ENCODE peak calls at places on chromosomes 1 and 21, in eight cellular contexts. One of them, this sample, is unnamed.

GRCh38 chr1:52455686-52456085 is 51.3 kb downstream of the PRPF38A start:
- DNase-seq in esophagus squamous epithelium: no peak
- DNase-seq in heart left ventricle: no peak
- DNase-seq in ovary: no peak
- DNase-seq in tibial nerve: no peak
- DNase-seq in uterus: no peak
- DNase-seq in endothelial cell of umbilical vein: no peak
- DNase-seq in breast epithelium: no peak
- DNase-seq in this sample: no peak

GRCh38 chr1:111139234-111139955 is 498 bp downstream of the DRAM2 start:
- DNase-seq in tibial nerve: peak
- DNase-seq in endothelial cell of umbilical vein: peak
- DNase-seq in uterus: no peak
- DNase-seq in heart left ventricle: peak
- DNase-seq in esophagus squamous epithelium: no peak
- DNase-seq in breast epithelium: no peak
- DNase-seq in ovary: no peak
- DNase-seq in this sample: peak

GRCh38 chr1:216330262-216330661 is 93.0 kb downstream of the USH2A start:
- DNase-seq in endothelial cell of umbilical vein: no peak
- DNase-seq in heart left ventricle: no peak
- DNase-seq in esophagus squamous epithelium: no peak
- DNase-seq in uterus: no peak
- DNase-seq in ovary: no peak
- DNase-seq in breast epithelium: no peak
- DNase-seq in tibial nerve: no peak
- DNase-seq in this sample: no peak

GRCh38 chr1:231527586-231528174 is 789 bp upstream of the TSNAX start:
- DNase-seq in ovary: no peak
- DNase-seq in heart left ventricle: no peak
- DNase-seq in tibial nerve: peak
- DNase-seq in breast epithelium: no peak
- DNase-seq in uterus: no peak
- DNase-seq in esophagus squamous epithelium: no peak
- DNase-seq in endothelial cell of umbilical vein: no peak
- DNase-seq in this sample: no peak

GRCh38 chr1:50979964-50980363 is 9.9 kb downstream of the CDKN2C start:
- DNase-seq in tibial nerve: no peak
- DNase-seq in endothelial cell of umbilical vein: no peak
- DNase-seq in esophagus squamous epithelium: no peak
- DNase-seq in breast epithelium: no peak
- DNase-seq in heart left ventricle: no peak
- DNase-seq in uterus: no peak
- DNase-seq in ovary: no peak
- DNase-seq in this sample: no peak

GRCh38 chr1:6171546-6172124 is 8.5 kb downstream of the CHD5 start:
- DNase-seq in breast epithelium: no peak
- DNase-seq in uterus: no peak
- DNase-seq in ovary: no peak
- DNase-seq in heart left ventricle: no peak
- DNase-seq in endothelial cell of umbilical vein: peak
- DNase-seq in tibial nerve: no peak
- DNase-seq in esophagus squamous epithelium: no peak
- DNase-seq in this sample: no peak

GRCh38 chr1:90074137-90074536 is 79.2 kb downstream of the ZNF326 start:
- DNase-seq in breast epithelium: no peak
- DNase-seq in uterus: no peak
- DNase-seq in endothelial cell of umbilical vein: no peak
- DNase-seq in tibial nerve: no peak
- DNase-seq in ovary: no peak
- DNase-seq in esophagus squamous epithelium: no peak
- DNase-seq in heart left ventricle: no peak
- DNase-seq in this sample: peak

GRCh38 chr21:45015469-45015860 is 58.9 kb upstream of the ADARB1 start:
- DNase-seq in endothelial cell of umbilical vein: no peak
- DNase-seq in tibial nerve: no peak
- DNase-seq in breast epithelium: no peak
- DNase-seq in uterus: no peak
- DNase-seq in ovary: no peak
- DNase-seq in heart left ventricle: peak
- DNase-seq in esophagus squamous epithelium: no peak
- DNase-seq in this sample: no peak

GRCh38 chr1:181674617-181675016 is 191.3 kb downstream of the CACNA1E start:
- DNase-seq in tibial nerve: no peak
- DNase-seq in ovary: no peak
- DNase-seq in breast epithelium: no peak
- DNase-seq in heart left ventricle: no peak
- DNase-seq in endothelial cell of umbilical vein: no peak
- DNase-seq in uterus: no peak
- DNase-seq in esophagus squamous epithelium: no peak
- DNase-seq in this sample: no peak

GRCh38 chr1:50975436-50975835 is 5.4 kb downstream of the CDKN2C start:
- DNase-seq in tibial nerve: no peak
- DNase-seq in esophagus squamous epithelium: no peak
- DNase-seq in endothelial cell of umbilical vein: no peak
- DNase-seq in breast epithelium: no peak
- DNase-seq in ovary: no peak
- DNase-seq in uterus: no peak
- DNase-seq in heart left ventricle: no peak
- DNase-seq in this sample: no peak

GRCh38 chr1:160117300-160117699 is 1.7 kb downstream of the ATP1A2 start:
- DNase-seq in endothelial cell of umbilical vein: no peak
- DNase-seq in breast epithelium: no peak
- DNase-seq in ovary: no peak
- DNase-seq in esophagus squamous epithelium: no peak
- DNase-seq in tibial nerve: no peak
- DNase-seq in uterus: no peak
- DNase-seq in heart left ventricle: no peak
- DNase-seq in this sample: no peak

GRCh38 chr1:160117709-160118183 is 2.2 kb downstream of the ATP1A2 start:
- DNase-seq in endothelial cell of umbilical vein: no peak
- DNase-seq in tibial nerve: peak
- DNase-seq in heart left ventricle: peak
- DNase-seq in breast epithelium: no peak
- DNase-seq in esophagus squamous epithelium: no peak
- DNase-seq in uterus: no peak
- DNase-seq in ovary: peak
- DNase-seq in this sample: no peak

GRCh38 chr1:160114085-160114484 is 1.5 kb upstream of the ATP1A2 start:
- DNase-seq in esophagus squamous epithelium: no peak
- DNase-seq in heart left ventricle: peak
- DNase-seq in tibial nerve: no peak
- DNase-seq in ovary: no peak
- DNase-seq in endothelial cell of umbilical vein: no peak
- DNase-seq in uterus: no peak
- DNase-seq in breast epithelium: no peak
- DNase-seq in this sample: no peak

GRCh38 chr1:160116277-160117147 is 953 bp downstream of the ATP1A2 start:
- DNase-seq in uterus: no peak
- DNase-seq in ovary: no peak
- DNase-seq in esophagus squamous epithelium: no peak
- DNase-seq in endothelial cell of umbilical vein: no peak
- DNase-seq in tibial nerve: no peak
- DNase-seq in breast epithelium: no peak
- DNase-seq in heart left ventricle: no peak
- DNase-seq in this sample: no peak

DNA sequence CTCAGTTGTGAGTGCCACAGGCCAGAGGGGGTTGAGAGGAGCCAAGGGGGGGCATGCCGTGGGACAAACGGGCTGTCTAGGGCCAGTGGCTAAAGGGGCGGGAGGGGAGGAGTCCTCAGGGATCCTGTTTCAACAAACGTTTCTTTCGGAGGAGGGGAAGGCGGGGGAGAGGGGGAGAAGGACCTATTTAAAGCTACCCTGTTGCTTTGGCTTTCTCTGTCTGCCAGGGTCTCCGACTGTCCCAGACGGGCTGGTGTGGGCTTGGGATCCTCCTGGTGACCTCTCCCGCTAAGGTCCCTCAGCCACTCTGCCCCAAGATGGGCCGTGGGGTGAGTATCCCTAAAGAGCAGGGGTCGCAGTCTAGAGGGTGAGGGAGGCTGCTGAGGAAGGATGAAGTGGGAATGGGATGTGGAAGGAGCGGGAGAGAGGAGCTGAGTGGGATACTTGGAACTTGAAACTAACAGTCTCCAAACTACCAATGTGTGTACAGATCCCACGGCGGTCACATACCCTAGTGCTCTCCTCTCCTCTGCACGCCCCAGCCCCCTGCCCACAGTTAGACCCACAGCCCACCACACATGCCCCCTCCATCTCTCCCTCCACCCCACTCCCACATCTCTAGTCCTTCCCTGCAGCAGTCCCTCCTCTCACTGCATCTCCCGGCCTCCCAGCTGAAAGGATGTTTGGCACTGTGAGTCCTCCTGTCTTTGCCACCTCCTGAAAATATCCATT is at the start of gene ATP1A2:
- DNase-seq in ovary: no peak
- DNase-seq in heart left ventricle: peak
- DNase-seq in endothelial cell of umbilical vein: no peak
- DNase-seq in esophagus squamous epithelium: no peak
- DNase-seq in tibial nerve: no peak
- DNase-seq in uterus: no peak
- DNase-seq in breast epithelium: no peak
- DNase-seq in this sample: no peak
- TF ChIP-seq POLR2A in ovary: no peak
- TF ChIP-seq POLR2A in heart left ventricle: peak
- TF ChIP-seq POLR2A in endothelial cell of umbilical vein: no peak
- TF ChIP-seq POLR2A in esophagus squamous epithelium: peak
- TF ChIP-seq POLR2A in tibial nerve: peak
- TF ChIP-seq POLR2A in uterus: no peak
- TF ChIP-seq POLR2A in breast epithelium: no peak
- TF ChIP-seq POLR2A in this sample: no peak

DNA sequence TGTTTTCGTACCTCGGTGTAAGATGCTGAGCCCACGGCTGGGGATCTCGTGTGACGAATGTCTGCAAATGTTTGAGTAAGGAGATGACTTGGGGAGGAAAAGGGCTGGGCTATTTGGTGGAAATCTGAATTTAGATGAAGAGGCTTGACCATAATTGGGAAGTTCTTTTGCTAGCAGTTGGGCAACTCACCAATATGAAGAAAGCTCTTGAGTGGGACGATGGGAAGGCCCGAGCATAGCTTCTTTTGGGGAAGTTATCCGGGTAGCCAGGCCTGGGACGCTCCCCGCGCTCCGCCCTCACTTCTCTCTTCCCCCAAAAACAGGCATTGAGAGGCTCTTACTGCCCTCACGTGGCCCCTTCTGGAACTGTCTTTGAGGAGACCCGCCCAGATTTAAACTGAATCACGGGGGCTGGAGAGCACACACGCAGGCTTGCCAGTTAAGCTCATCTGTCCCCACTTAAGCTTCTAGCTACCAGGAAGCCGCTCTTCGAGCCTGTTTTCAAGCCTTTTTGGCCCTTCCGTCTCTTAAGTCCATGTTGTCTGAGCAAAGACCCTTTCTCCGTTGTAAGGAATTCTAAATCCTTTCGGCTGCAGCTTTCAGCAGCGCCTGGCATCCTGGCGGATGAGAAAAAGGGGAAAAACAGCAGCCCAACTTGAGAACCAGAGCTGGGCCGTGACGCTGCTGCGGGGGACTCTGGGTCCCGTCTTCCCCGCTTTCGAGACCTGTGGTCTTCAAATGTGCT is 93.1 kb downstream of the NID1 start:
- DNase-seq in breast epithelium: peak
- DNase-seq in tibial nerve: peak
- DNase-seq in esophagus squamous epithelium: peak
- DNase-seq in uterus: peak
- DNase-seq in heart left ventricle: peak
- DNase-seq in ovary: peak
- DNase-seq in endothelial cell of umbilical vein: peak
- DNase-seq in this sample: peak
- TF ChIP-seq POLR2A in breast epithelium: no peak
- TF ChIP-seq POLR2A in tibial nerve: peak
- TF ChIP-seq POLR2A in esophagus squamous epithelium: peak
- TF ChIP-seq POLR2A in uterus: peak
- TF ChIP-seq POLR2A in heart left ventricle: peak
- TF ChIP-seq POLR2A in ovary: peak
- TF ChIP-seq POLR2A in endothelial cell of umbilical vein: no peak
- TF ChIP-seq POLR2A in this sample: peak

GRCh38 chr1:12145616-12146342 is 21.0 kb upstream of the TNFRSF1B start:
- DNase-seq in breast epithelium: no peak
- DNase-seq in esophagus squamous epithelium: no peak
- DNase-seq in heart left ventricle: no peak
- DNase-seq in tibial nerve: no peak
- DNase-seq in endothelial cell of umbilical vein: no peak
- DNase-seq in ovary: no peak
- DNase-seq in uterus: no peak
- DNase-seq in this sample: no peak

GRCh38 chr1:12143631-12144155 is 23.1 kb upstream of the TNFRSF1B start:
- DNase-seq in tibial nerve: peak
- DNase-seq in uterus: peak
- DNase-seq in esophagus squamous epithelium: no peak
- DNase-seq in heart left ventricle: peak
- DNase-seq in breast epithelium: no peak
- DNase-seq in endothelial cell of umbilical vein: peak
- DNase-seq in ovary: peak
- DNase-seq in this sample: no peak

GRCh38 chr1:12144236-12144635 is 22.6 kb upstream of the TNFRSF1B start:
- DNase-seq in endothelial cell of umbilical vein: no peak
- DNase-seq in ovary: no peak
- DNase-seq in uterus: no peak
- DNase-seq in esophagus squamous epithelium: no peak
- DNase-seq in tibial nerve: no peak
- DNase-seq in breast epithelium: no peak
- DNase-seq in heart left ventricle: no peak
- DNase-seq in this sample: no peak

GRCh38 chr1:12146343-12147112 is 20.3 kb upstream of the TNFRSF1B start:
- DNase-seq in breast epithelium: no peak
- DNase-seq in endothelial cell of umbilical vein: no peak
- DNase-seq in esophagus squamous epithelium: no peak
- DNase-seq in tibial nerve: no peak
- DNase-seq in uterus: no peak
- DNase-seq in heart left ventricle: no peak
- DNase-seq in ovary: no peak
- DNase-seq in this sample: no peak

DNA sequence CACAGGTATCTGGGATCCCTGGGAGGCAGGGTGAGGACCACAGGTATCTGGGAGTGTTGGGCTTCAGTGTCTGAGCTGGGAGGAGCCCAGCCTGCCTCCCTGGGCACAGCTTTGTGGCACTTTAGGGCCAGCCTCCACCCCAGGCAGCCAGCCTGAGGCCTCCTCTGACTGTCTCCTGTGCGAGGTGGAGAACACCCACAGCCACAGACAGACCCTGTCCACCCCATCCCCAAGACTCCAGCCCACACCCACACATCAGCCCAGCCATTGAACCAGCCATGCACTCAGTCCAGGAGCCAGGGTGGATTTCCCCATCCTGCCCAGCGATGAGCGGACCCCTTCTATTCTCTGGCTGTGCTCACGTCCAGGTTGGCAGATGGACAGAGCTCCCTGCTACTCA is 21.8 kb upstream of the TNFRSF1B start:
- DNase-seq in esophagus squamous epithelium: no peak
- DNase-seq in tibial nerve: no peak
- DNase-seq in ovary: no peak
- DNase-seq in heart left ventricle: no peak
- DNase-seq in endothelial cell of umbilical vein: no peak
- DNase-seq in breast epithelium: no peak
- DNase-seq in uterus: no peak
- DNase-seq in this sample: no peak
- TF ChIP-seq POLR2A in esophagus squamous epithelium: no peak
- TF ChIP-seq POLR2A in tibial nerve: no peak
- TF ChIP-seq POLR2A in ovary: no peak
- TF ChIP-seq POLR2A in heart left ventricle: no peak
- TF ChIP-seq POLR2A in endothelial cell of umbilical vein: no peak
- TF ChIP-seq POLR2A in breast epithelium: no peak
- TF ChIP-seq POLR2A in uterus: no peak
- TF ChIP-seq POLR2A in this sample: peak

GRCh38 chr1:246931549-246932365 is at the start of gene AHCTF1:
- DNase-seq in uterus: peak
- DNase-seq in esophagus squamous epithelium: peak
- DNase-seq in breast epithelium: peak
- DNase-seq in endothelial cell of umbilical vein: peak
- DNase-seq in ovary: peak
- DNase-seq in tibial nerve: peak
- DNase-seq in heart left ventricle: peak
- DNase-seq in this sample: peak
- TF ChIP-seq POLR2A in uterus: peak
- TF ChIP-seq POLR2A in esophagus squamous epithelium: peak
- TF ChIP-seq POLR2A in breast epithelium: peak
- TF ChIP-seq POLR2A in endothelial cell of umbilical vein: peak
- TF ChIP-seq POLR2A in ovary: peak
- TF ChIP-seq POLR2A in tibial nerve: peak
- TF ChIP-seq POLR2A in heart left ventricle: peak
- TF ChIP-seq POLR2A in this sample: peak